ENCODE peak calls at places on chromosomes 3 and 15, in nine cellular contexts. G is effector memory CD4-positive, alpha-beta T cell; O is ovary; J is A673; C is mammary epithelial cell; A is left lung; M is AG04450; X is breast epithelium; I is PC-3. U is an unnamed sample.

GRCh38 chr3:153752405-153753027 is 368.7 kb upstream of the ARHGEF26 start:
- DNase-seq in G (no peak), O (no peak), J (no peak), C (no peak), A (no peak), M (no peak), X (no peak), I (peak; percentile 66), U (no peak)

GRCh38 chr3:156297582-156297981 is 177.2 kb downstream of the KCNAB1 start:
- DNase-seq in G (no peak), O (no peak), J (no peak), C (no peak), A (no peak), M (no peak), X (no peak), I (no peak), U (no peak)

GRCh38 chr3:121592856-121593702 is at the start of gene FBXO40:
- DNase-seq in G (no peak), O (peak; percentile 18), J (no peak), C (no peak), A (no peak), M (no peak), X (no peak), I (no peak), U (no peak)

GRCh38 chr3:48935530-48935929 is 16.9 kb downstream of the ARIH2 start:
- DNase-seq in G (no peak), O (no peak), J (no peak), C (no peak), A (no peak), M (no peak), X (no peak), I (no peak), U (no peak)

GRCh38 chr3:56864090-56864489 is 62.3 kb upstream of the ARHGEF3 start:
- DNase-seq in G (no peak), O (no peak), J (no peak), C (no peak), A (no peak), M (no peak), X (no peak), I (no peak), U (no peak)

GRCh38 chr3:149493315-149494021 is 19.0 kb downstream of the TM4SF4 start:
- DNase-seq in G (no peak), O (no peak), J (no peak), C (no peak), A (no peak), M (no peak), X (no peak), I (no peak), U (no peak)

GRCh38 chr15:66702035-66702769 is at the start of gene SMAD6:
- DNase-seq in G (peak; percentile 39), O (peak; percentile 97), J (peak; percentile 100), C (peak; percentile 92), A (peak; percentile 95), M (peak; percentile 94), X (peak; percentile 88), I (peak; percentile 97), U (peak; percentile 47)

GRCh38 chr3:20154078-20154477 is 31.9 kb downstream of the SGO1 start:
- DNase-seq in G (no peak), O (no peak), J (no peak), C (no peak), A (no peak), M (no peak), X (no peak), I (no peak), U (no peak)

GRCh38 chr3:75782506-75782905 is 2.8 kb downstream of the ZNF717 start:
- DNase-seq in G (no peak), O (no peak), J (no peak), C (no peak), A (no peak), M (no peak), X (no peak), I (no peak), U (no peak)

DNA sequence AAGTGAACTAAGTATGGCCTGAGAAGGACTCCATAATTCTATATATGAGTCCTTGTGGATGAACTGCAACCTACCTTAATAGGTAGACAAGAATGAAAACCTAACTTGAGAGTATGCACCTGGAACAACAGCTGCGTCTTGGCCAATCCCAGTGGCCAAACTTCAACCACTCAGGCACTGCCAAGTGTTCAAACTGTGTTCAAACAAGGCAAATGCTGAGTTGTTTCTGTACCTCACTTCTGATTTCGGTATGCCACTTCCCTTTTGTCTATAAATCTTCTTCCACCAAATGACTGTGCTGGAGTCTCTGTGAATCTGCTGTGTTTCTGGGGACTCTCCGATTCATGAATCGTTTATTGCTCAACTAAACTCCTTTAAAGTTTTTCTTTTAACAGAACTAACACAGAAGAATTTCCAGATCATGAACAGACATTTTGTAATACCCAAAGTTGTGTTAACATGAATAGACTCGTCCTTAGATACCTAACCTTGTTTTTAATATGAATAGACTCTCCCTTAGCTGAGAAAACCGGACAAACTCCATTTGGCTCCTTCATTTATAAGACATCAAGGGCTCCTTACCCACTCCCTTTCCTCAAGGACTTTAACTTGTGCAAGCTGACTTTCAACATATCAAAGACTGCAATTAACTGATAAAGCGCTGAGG is 4.1 kb downstream of the ZNF717 start:
- DNase-seq in G (no peak), O (no peak), J (no peak), C (peak; percentile 45), A (no peak), M (no peak), X (no peak), I (no peak), U (no peak)
- H3K9me3 ChIP-seq in G (no peaks in the 10 kb centered on the region), O (peaks cover 13% of the 10 kb centered on the region), J (no peaks in the 10 kb centered on the region), C (peaks cover 28% of the 10 kb centered on the region), A (no peaks in the 10 kb centered on the region), M (peaks cover 13% of the 10 kb centered on the region), X (peaks cover 39% of the 10 kb centered on the region), I (no peaks in the 10 kb centered on the region), U (no peaks in the 10 kb centered on the region)

DNA sequence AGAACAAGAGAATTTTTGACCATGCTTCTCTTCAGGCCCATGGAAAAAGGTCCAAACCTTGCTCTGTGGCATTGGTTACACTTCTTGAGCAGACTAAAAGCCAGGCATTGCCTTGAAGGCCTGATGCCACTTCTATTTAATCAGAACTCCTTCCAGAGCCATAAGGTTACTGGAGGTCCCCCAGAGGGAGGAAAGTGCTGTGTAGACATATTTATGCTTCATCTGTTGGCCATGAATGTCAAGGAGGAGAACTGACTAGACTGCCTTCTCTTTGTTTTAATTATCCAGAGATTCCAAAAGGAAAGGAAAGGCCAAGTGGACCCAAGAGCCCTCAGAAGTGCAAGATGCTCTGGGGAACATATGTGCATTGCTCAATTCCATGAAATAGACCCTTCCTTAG is 292.6 kb upstream of the NR2E3 start:
- DNase-seq in G (no peak), O (no peak), J (no peak), C (no peak), A (no peak), M (no peak), X (no peak), I (no peak), U (no peak)
- H3K9me3 ChIP-seq in G (no peaks in the 10 kb centered on the region), O (no peaks in the 10 kb centered on the region), J (no peaks in the 10 kb centered on the region), C (no peaks in the 10 kb centered on the region), A (no peaks in the 10 kb centered on the region), M (no peaks in the 10 kb centered on the region), X (no peaks in the 10 kb centered on the region), I (no peaks in the 10 kb centered on the region), U (no peaks in the 10 kb centered on the region)

DNA sequence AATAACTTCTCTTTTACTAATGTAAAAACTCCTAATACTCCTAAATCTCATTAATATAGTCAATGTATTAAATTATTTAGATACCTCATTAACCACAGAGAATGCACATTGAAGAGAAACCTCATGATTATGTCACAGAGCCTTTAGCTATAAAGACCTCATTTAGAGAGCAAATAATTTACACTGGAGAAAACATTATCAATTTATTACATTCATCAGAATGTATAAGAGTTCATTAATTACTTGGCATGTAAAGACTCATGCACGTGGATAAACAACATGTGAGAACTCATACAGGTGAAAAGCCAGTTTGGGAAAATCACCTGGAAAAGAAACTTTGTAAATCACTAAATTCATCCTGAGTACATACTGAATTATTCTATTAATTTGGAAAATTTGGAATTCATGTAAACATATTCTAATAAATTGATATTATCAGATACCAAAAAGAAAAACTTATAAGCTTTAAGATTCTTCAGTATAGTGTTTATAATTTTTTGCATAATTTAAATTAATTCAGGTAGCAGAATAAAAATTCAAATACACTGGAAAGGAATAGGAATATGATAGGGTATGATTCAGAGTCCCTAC is 22.9 kb upstream of the WNT7A start:
- DNase-seq in G (no peak), O (no peak), J (no peak), C (no peak), A (no peak), M (no peak), X (no peak), I (no peak), U (no peak)
- H3K9me3 ChIP-seq in G (peaks cover 48% of the 10 kb centered on the region), O (no peaks in the 10 kb centered on the region), J (peaks cover 40% of the 10 kb centered on the region), C (peaks cover 32% of the 10 kb centered on the region), A (peaks cover 6% of the 10 kb centered on the region), M (peaks cover 13% of the 10 kb centered on the region), X (peaks cover 71% of the 10 kb centered on the region), I (peaks cover 61% of the 10 kb centered on the region), U (peaks cover 24% of the 10 kb centered on the region)

GRCh38 chr15:25234831-25235230 is 204.0 kb downstream of the UBE3A start:
- DNase-seq in G (no peak), O (no peak), J (no peak), C (no peak), A (peak; percentile 25), M (no peak), X (no peak), I (no peak), U (no peak)
- H3K9me3 ChIP-seq in G (no peaks in the 10 kb centered on the region), O (peaks cover 8% of the 10 kb centered on the region), J (peaks cover 30% of the 10 kb centered on the region), C (peaks cover 74% of the 10 kb centered on the region), A (no peaks in the 10 kb centered on the region), M (peaks cover 100% of the 10 kb centered on the region), X (peaks cover 99% of the 10 kb centered on the region), I (peaks cover 4% of the 10 kb centered on the region), U (no peaks in the 10 kb centered on the region)

GRCh38 chr15:25228261-25228660 is 210.6 kb downstream of the UBE3A start:
- DNase-seq in G (no peak), O (no peak), J (no peak), C (no peak), A (no peak), M (no peak), X (no peak), I (no peak), U (no peak)
- H3K9me3 ChIP-seq in G (peaks cover 4% of the 10 kb centered on the region), O (peaks cover 7% of the 10 kb centered on the region), J (peaks cover 43% of the 10 kb centered on the region), C (peaks cover 71% of the 10 kb centered on the region), A (no peaks in the 10 kb centered on the region), M (peaks cover 98% of the 10 kb centered on the region), X (peaks cover 98% of the 10 kb centered on the region), I (peaks cover 5% of the 10 kb centered on the region), U (peaks cover 3% of the 10 kb centered on the region)

GRCh38 chr15:25137013-25137412 is 182.2 kb downstream of the SNRPN start:
- DNase-seq in G (no peak), O (no peak), J (no peak), C (no peak), A (no peak), M (no peak), X (no peak), I (no peak), U (no peak)
- H3K9me3 ChIP-seq in G (peaks cover 9% of the 10 kb centered on the region), O (peaks cover 11% of the 10 kb centered on the region), J (peaks cover 20% of the 10 kb centered on the region), C (peaks cover 8% of the 10 kb centered on the region), A (no peaks in the 10 kb centered on the region), M (no peaks in the 10 kb centered on the region), X (peaks cover 39% of the 10 kb centered on the region), I (peaks cover 9% of the 10 kb centered on the region), U (peaks cover 7% of the 10 kb centered on the region)

DNA sequence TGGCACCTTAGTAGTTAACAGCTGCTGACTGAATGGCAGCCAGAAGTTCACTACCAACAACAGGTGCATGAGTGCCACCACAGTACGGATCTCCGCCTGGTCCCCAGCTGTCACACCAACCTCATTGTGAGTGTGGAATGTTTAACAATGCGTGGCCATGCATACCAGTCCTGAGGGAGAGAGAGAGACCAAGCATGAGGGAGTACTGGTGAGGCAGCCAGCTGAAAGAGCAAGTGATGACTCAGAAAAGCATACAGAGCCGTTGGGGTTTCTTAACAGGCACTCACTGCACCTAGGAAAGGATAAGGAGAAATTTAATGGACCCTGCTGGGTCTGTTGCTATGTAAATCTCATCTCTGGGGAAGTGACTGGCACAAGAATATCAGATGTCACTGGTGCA is 245.4 kb upstream of the ARPP21 start:
- DNase-seq in G (no peak), O (no peak), J (peak; percentile 52), C (no peak), A (no peak), M (no peak), X (no peak), I (no peak), U (no peak)
- H3K9me3 ChIP-seq in G (peaks cover 7% of the 10 kb centered on the region), O (no peaks in the 10 kb centered on the region), J (peaks cover 16% of the 10 kb centered on the region), C (peaks cover 4% of the 10 kb centered on the region), A (no peaks in the 10 kb centered on the region), M (peaks cover 25% of the 10 kb centered on the region), X (peaks cover 19% of the 10 kb centered on the region), I (peaks cover 9% of the 10 kb centered on the region), U (no peaks in the 10 kb centered on the region)